ENCODE peak calls at places on chromosome 13, in nine cellular contexts. J is WTC11; U is Panc1; Q is GM13976; V is anterior cingulate cortex; C is stimulated activated CD8-positive, alpha-beta memory T cell treated with anti-CD3 and anti-CD28 coated beads, Interleukin-15, amount 100 ng/mL, for 24 hours; B is GM04503; W is thoracic aorta; X is M059J. H is an unnamed sample.

GRCh38 chr13:33284916-33285315 is 639 bp downstream of the STARD13 start:
- DNase-seq in C (no peak), U (no peak), X (peak; percentile 62), W (no peak), B (no peak), Q (no peak), V (no peak), J (no peak), H (no peak)

GRCh38 chr13:44703371-44703770 is 127.2 kb upstream of the TSC22D1 start:
- DNase-seq in X (peak; percentile 76), B (peak; percentile 44), W (no peak), U (no peak), C (no peak), Q (no peak), V (no peak), J (no peak), H (no peak)

GRCh38 chr13:29511439-29511814 is 84.1 kb downstream of the SLC7A1 start:
- DNase-seq in U (no peak), X (no peak), W (no peak), J (no peak), V (no peak), C (no peak), B (no peak), Q (no peak), H (no peak)

GRCh38 chr13:26017196-26017921 is 34.5 kb downstream of the SHISA2 start:
- DNase-seq in U (no peak), J (no peak), Q (no peak), B (no peak), V (peak; percentile 12), X (peak; percentile 34), W (no peak), C (no peak), H (no peak)

GRCh38 chr13:49635599-49636433 is 7.5 kb downstream of the ARL11 start:
- DNase-seq in W (no peak), V (no peak), Q (no peak), J (no peak), B (no peak), X (peak; percentile 39), C (no peak), U (no peak), H (no peak)

GRCh38 chr13:91291078-91291477 is 56.4 kb upstream of the MIR17HG start:
- DNase-seq in B (no peak), U (no peak), V (no peak), Q (no peak), C (no peak), X (no peak), W (no peak), J (no peak), H (no peak)

GRCh38 chr13:65913173-65913572 is 1317.0 kb downstream of the PCDH9 start:
- DNase-seq in V (no peak), C (no peak), U (no peak), Q (no peak), W (no peak), J (no peak), B (peak; percentile 50), X (peak; percentile 30), H (no peak)

GRCh38 chr13:37409756-37410155 is 188.8 kb downstream of the POSTN start:
- DNase-seq in X (peak; percentile 22), V (no peak), J (no peak), Q (no peak), W (no peak), U (no peak), C (no peak), B (no peak), H (no peak)

GRCh38 chr13:44676534-44676933 is 100.4 kb upstream of the TSC22D1 start:
- DNase-seq in J (no peak), V (no peak), Q (no peak), U (no peak), W (no peak), B (no peak), X (no peak), C (no peak), H (no peak)

GRCh38 chr13:99489028-99489427 is 12.2 kb upstream of the TM9SF2 start:
- DNase-seq in U (no peak), Q (no peak), J (no peak), V (no peak), W (no peak), X (no peak), B (no peak), C (no peak), H (no peak)

GRCh38 chr13:28552288-28552687 is 57.4 kb upstream of the FLT1 start:
- DNase-seq in X (no peak), Q (no peak), B (no peak), U (no peak), C (no peak), V (no peak), W (no peak), J (no peak), H (no peak)

GRCh38 chr13:98143157-98143553 is 261 bp downstream of the FARP1 start:
- DNase-seq in X (no peak), B (no peak), Q (no peak), V (peak; percentile 61), J (no peak), W (no peak), U (no peak), C (no peak), H (no peak)

GRCh38 chr13:92838786-92839185 is 387.8 kb upstream of the GPC6 start:
- DNase-seq in U (no peak), C (no peak), B (peak; percentile 83), W (no peak), V (no peak), J (no peak), X (peak; percentile 82), Q (no peak), H (no peak)

GRCh38 chr13:98207411-98207810 is 30.3 kb upstream of the RNF113B start:
- DNase-seq in U (no peak), W (no peak), V (no peak), X (peak; percentile 64), Q (no peak), B (no peak), J (no peak), C (no peak), H (no peak)

GRCh38 chr13:77429320-77430142 is 102.6 kb upstream of the MYCBP2 start:
- DNase-seq in J (no peak), Q (peak; percentile 35), V (no peak), U (no peak), W (no peak), B (peak; percentile 3), X (peak; percentile 49), C (no peak), H (no peak)

GRCh38 chr13:37173214-37173613 is 67.8 kb upstream of the CSNK1A1L start:
- DNase-seq in C (no peak), W (no peak), B (peak; percentile 76), V (no peak), X (peak; percentile 51), Q (no peak), J (no peak), U (no peak), H (no peak)

GRCh38 chr13:20492641-20493040 is 33.0 kb downstream of the CRYL1 start:
- DNase-seq in V (no peak), W (no peak), U (no peak), J (peak; percentile 62), C (no peak), B (no peak), X (peak; percentile 36), Q (peak; percentile 68), H (no peak)

GRCh38 chr13:42876270-42876714 is 94.9 kb downstream of the FAM216B start:
- DNase-seq in W (no peak), U (no peak), C (no peak), Q (peak; percentile 79), J (no peak), V (no peak), B (no peak), X (no peak), H (no peak)

GRCh38 chr13:44306401-44307192 is 67.0 kb upstream of the SERP2 start:
- DNase-seq in V (no peak), W (no peak), X (peak; percentile 97), U (peak; percentile 47), C (no peak), J (peak; percentile 38), B (peak; percentile 78), Q (no peak), H (no peak)

GRCh38 chr13:81021284-81021683 is 680.4 kb upstream of the SPRY2 start:
- DNase-seq in Q (no peak), X (no peak), W (no peak), B (no peak), J (no peak), U (no peak), C (no peak), V (no peak), H (no peak)

GRCh38 chr13:105773887-105774538 is 761.4 kb downstream of the EFNB2 start:
- DNase-seq in C (no peak), W (no peak), X (peak; percentile 93), V (no peak), J (no peak), U (no peak), Q (no peak), B (no peak), H (no peak)

GRCh38 chr13:107819071-107819470 is 396.3 kb downstream of the LIG4 start:
- DNase-seq in B (no peak), U (no peak), Q (no peak), C (no peak), W (no peak), X (no peak), V (no peak), J (no peak), H (no peak)

GRCh38 chr13:111922086-111922485 is 144.9 kb upstream of the SOX1 start:
- DNase-seq in J (no peak), W (no peak), V (no peak), X (no peak), U (no peak), B (no peak), Q (no peak), C (no peak), H (no peak)

GRCh38 chr13:109790951-109791605 is 4.7 kb upstream of the IRS2 start:
- DNase-seq in B (no peak), V (peak; percentile 39), X (peak; percentile 43), Q (no peak), C (no peak), U (no peak), J (no peak), W (no peak), H (no peak)